ENCODE peak calls at places on chromosomes 13 and 19, in six cellular contexts. S is naive thymus-derived CD4-positive, alpha-beta T cell; Z is fibroblast of mammary gland; O is activated T-helper 1 cell treated with anti-CD3 and anti-CD28 coated beads, Interleukin-12 subunit alpha, Interleukin-12 subunit beta, Interleukin-2, Interleukin-4 antibody, amounts not matched to agents 30 ng/mL and 10 ng/mL and 1 ng/mL, durations not matched to agents 14 hours and 24 hours and 36 hours; G is activated B cell treated with CpG ODN at 0.5 μM for 24 hours; E is GM19239. X is an unnamed sample.

GRCh38 chr13:46119883-46120614 is 15.2 kb upstream of the CPB2 start:
- DNase-seq in Z (peak; percentile 64), O (no peak), G (no peak), S (no peak), E (no peak), X (no peak)

GRCh38 chr13:73880365-73880764 is 253.8 kb downstream of the KLF12 start:
- DNase-seq in E (no peak), S (no peak), O (no peak), G (no peak), Z (peak; percentile 16), X (no peak)

GRCh38 chr13:100789968-100790367 is 115.4 kb upstream of the TMTC4 start:
- DNase-seq in G (no peak), S (no peak), E (no peak), Z (peak; percentile 65), O (no peak), X (no peak)

GRCh38 chr13:49530452-49530851 is 34.7 kb downstream of the PHF11 start:
- DNase-seq in S (no peak), Z (no peak), G (peak; percentile 30), O (no peak), E (no peak), X (no peak)

GRCh38 chr13:93262729-93263128 is 36.1 kb downstream of the GPC6 start:
- DNase-seq in Z (peak; percentile 95), S (no peak), E (no peak), O (no peak), G (no peak), X (no peak)

GRCh38 chr13:109199280-109199679 is 569.9 kb downstream of the MYO16 start:
- DNase-seq in S (no peak), G (no peak), O (no peak), Z (no peak), E (no peak), X (no peak)

GRCh38 chr13:49113526-49114286 is 106.4 kb upstream of the MLNR start:
- DNase-seq in S (no peak), E (no peak), Z (peak; percentile 78), G (no peak), O (no peak), X (no peak)

GRCh38 chr19:41373993-41374392 is 2.3 kb upstream of the TMEM91 start:
- DNase-seq in G (no peak), S (no peak), O (no peak), Z (peak; percentile 91), E (no peak), X (no peak)

GRCh38 chr13:42649761-42650289 is 75.9 kb downstream of the TNFSF11 start:
- DNase-seq in Z (peak; percentile 15), G (no peak), E (no peak), S (no peak), O (no peak), X (no peak)